ENCODE peak calls at places on chromosomes 16 and 17, in six cellular contexts. Z is PC-3; Q is CD4-positive, alpha-beta memory T cell; N is effector memory CD4-positive, alpha-beta T cell; J is thyroid gland; W is ascending aorta. E is an unnamed sample. For H3K9me3, the result is how much of the 10 kb centered on the place peaks cover.

GRCh38 chr16:28297784-28298510 is 5.6 kb downstream of the SBK1 start:
- DNase-seq in Q (no peak), W (no peak), Z (no peak), J (peak), N (no peak), E (no peak)

GRCh38 chr17:80877095-80877828 is 114.4 kb upstream of the CHMP6 start:
- DNase-seq in N (no peak), J (no peak), W (no peak), Q (peak), Z (no peak), E (no peak)

GRCh38 chr16:55042556-55043432 is 112.1 kb downstream of the IRX5 start:
- DNase-seq in N (no peak), W (peak), Q (no peak), Z (no peak), J (no peak), E (no peak)

GRCh38 chr17:38958756-38959155 is 8.4 kb downstream of the FBXO47 start:
- DNase-seq in W (no peak), J (no peak), Z (no peak), N (no peak), Q (no peak), E (no peak)

GRCh38 chr17:353213-353837 is 718 bp upstream of the RPH3AL start:
- DNase-seq in W (no peak), Z (no peak), Q (no peak), N (no peak), J (no peak), E (no peak)

GRCh38 chr16:55710466-55710865 is 54.7 kb downstream of the SLC6A2 start:
- DNase-seq in J (no peak), W (no peak), N (no peak), Z (no peak), Q (no peak), E (no peak)

GRCh38 chr17:4768281-4768680 is 3.4 kb upstream of the TM4SF5 start:
- DNase-seq in N (no peak), W (no peak), J (no peak), Q (no peak), Z (no peak), E (no peak)

GRCh38 chr16:26111900-26112299 is 420.1 kb downstream of the HS3ST4 start:
- DNase-seq in Z (no peak), Q (no peak), N (no peak), W (no peak), J (no peak), E (no peak)

GRCh38 chr16:85314633-85315032 is 202.4 kb upstream of the CIBAR2 start:
- DNase-seq in N (no peak), Z (no peak), J (no peak), W (no peak), Q (no peak), E (no peak)

GRCh38 chr16:85317704-85318103 is 205.4 kb upstream of the CIBAR2 start:
- DNase-seq in Q (no peak), N (no peak), W (no peak), J (no peak), Z (no peak), E (no peak)

GRCh38 chr16:85316944-85317343 is 204.7 kb upstream of the CIBAR2 start:
- DNase-seq in Z (no peak), W (no peak), Q (no peak), N (no peak), J (no peak), E (no peak)

GRCh38 chr16:85315871-85316270 is 203.6 kb upstream of the CIBAR2 start:
- DNase-seq in W (no peak), J (no peak), Q (no peak), N (no peak), Z (no peak), E (no peak)

DNA sequence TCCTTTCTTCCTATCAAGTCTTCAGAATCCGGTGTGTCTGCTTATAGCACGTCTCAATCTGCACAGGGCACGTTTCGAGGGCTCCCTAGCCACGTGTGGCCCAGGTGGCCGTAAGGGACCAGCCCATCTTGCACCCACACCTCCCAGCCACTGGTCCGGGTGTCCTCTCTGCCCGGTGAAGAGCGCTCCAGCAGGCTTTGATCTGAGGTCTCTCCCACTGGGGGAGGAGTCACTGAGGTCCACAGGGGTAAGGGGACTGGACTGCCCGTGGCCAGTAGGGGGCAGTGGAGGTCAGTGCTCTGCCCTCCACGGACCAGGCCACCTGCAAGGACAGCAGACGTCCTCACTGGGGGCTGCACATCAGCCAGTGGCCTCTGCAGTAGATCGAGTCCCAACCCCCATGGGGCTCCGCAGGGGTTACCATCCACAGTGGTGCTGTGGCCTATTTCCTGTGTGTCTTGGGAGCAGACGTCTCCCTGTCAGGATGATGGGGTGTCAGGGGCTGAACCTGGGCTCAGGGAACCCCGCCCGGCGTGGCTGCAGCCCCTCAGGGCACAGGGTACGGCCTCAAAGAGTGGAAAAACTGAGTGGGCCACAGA is 204.1 kb upstream of the CIBAR2 start:
- DNase-seq in J (peak), Z (peak), N (no peak), Q (no peak), W (peak), E (no peak)
- H3K9me3 ChIP-seq in J (under half), Z (under half), N (under half), Q (under half), W (under half), E (under half)

GRCh38 chr17:67658265-67658664 is 59.5 kb upstream of the NOL11 start:
- DNase-seq in Z (no peak), J (no peak), W (no peak), Q (no peak), N (no peak), E (no peak)
- H3K9me3 ChIP-seq in Z (under half), J (under half), W (under half), Q (under half), N (under half), E (under half)

DNA sequence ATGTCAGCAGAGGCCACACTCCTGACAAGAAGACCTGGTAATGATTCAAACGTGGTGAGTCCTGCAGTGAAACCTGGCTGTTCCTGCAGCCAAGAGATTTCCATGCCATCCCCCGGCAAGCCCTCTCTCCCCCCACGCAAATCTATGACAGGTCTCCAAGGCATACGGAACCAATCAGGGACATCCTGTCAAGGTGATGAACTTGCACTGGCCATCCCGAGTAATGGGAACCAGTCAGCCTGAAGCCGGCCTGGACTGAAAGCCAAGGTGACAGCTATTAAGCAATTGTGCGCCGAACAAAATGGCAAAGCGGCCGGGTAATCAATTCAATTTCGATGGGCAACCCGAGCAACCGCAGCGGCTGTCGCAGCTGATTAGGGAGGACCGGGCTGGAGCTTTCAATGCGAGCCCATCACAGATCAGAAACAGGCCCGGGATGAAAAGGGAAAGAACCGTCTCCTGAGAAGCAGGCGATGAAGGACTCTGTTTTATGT is 35.0 kb downstream of the TBX4 start:
- DNase-seq in Z (no peak), J (no peak), Q (no peak), W (peak), N (no peak), E (no peak)
- H3K9me3 ChIP-seq in Z (under half), J (under half), Q (under half), W (under half), N (under half), E (under half)

DNA sequence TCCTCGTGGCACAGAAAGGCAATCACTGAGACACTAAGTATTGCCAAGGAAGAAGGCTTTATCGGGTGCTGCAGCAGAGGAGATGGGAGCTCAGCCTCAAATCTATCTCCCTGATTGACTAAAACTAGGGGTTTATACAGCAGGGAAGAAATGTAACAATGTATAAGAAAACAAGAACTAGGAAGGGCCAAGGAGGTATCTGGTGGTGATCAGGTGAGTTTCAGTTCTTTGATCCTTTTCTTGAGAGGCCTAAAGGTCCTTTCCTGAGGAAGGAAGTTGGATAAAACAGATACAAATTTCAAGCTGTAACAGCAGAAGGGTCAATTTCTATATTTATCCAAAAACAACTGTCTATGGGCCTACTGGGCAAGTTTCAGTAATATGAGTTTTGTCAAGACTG is 212.4 kb downstream of the COPRS start:
- DNase-seq in N (no peak), W (no peak), J (no peak), Q (no peak), Z (no peak), E (no peak)
- H3K9me3 ChIP-seq in N (under half), W (under half), J (under half), Q (under half), Z (under half), E (under half)